ENCODE peak calls at places on chromosomes 16 and 17, in eight cellular contexts. J is posterior vena cava; K is uterus; F is activated CD4-positive, alpha-beta T cell treated with anti-CD3 and anti-CD28 coated beads, Interleukin-2, amount 10 ng/mL, durations not matched to agents 7 days and 5 days; G is NCI-H2029 treated with DMSO at 0.1 percent for 48 hours; W is adrenal gland; B is iPS DF 19.7; R is T-helper 2 cell. Q is an unnamed sample.

GRCh38 chr16:84785843-84786538 is 33.8 kb upstream of the CRISPLD2 start:
- DNase-seq in F (no peak), K (no peak), G (peak), J (no peak), B (no peak), W (no peak), R (no peak), Q (peak)

GRCh38 chr17:12257176-12257575 is 236.5 kb downstream of the MAP2K4 start:
- DNase-seq in R (no peak), K (no peak), W (no peak), B (no peak), J (no peak), G (no peak), F (no peak), Q (no peak)

GRCh38 chr17:17874478-17874877 is 37.7 kb upstream of the SREBF1 start:
- DNase-seq in F (no peak), B (no peak), G (no peak), R (no peak), W (peak), J (no peak), K (no peak), Q (no peak)

GRCh38 chr16:54245788-54246453 is 40.7 kb downstream of the IRX3 start:
- DNase-seq in K (no peak), W (no peak), G (no peak), R (no peak), B (no peak), J (no peak), F (no peak), Q (no peak)

GRCh38 chr17:44956076-44956475 is 8.5 kb upstream of the KIF18B start:
- DNase-seq in W (no peak), B (no peak), G (no peak), J (peak), F (no peak), R (no peak), K (no peak), Q (no peak)

GRCh38 chr16:11240636-11241473 is 15.1 kb downstream of the SOCS1 start:
- DNase-seq in W (no peak), G (peak), F (peak), K (no peak), J (no peak), B (no peak), R (no peak), Q (peak)

GRCh38 chr17:50817142-50817751 is 18.1 kb upstream of the WFIKKN2 start:
- DNase-seq in B (no peak), W (peak), J (no peak), F (peak), K (peak), R (peak), G (no peak), Q (peak)

GRCh38 chr17:20562587-20562986 is 16.9 kb upstream of the CDRT15L2 start:
- DNase-seq in J (no peak), G (no peak), F (no peak), W (no peak), R (no peak), B (no peak), K (no peak), Q (no peak)

GRCh38 chr17:9971991-9972390 is 66.9 kb upstream of the RCVRN start:
- DNase-seq in W (peak), K (peak), B (no peak), F (no peak), J (peak), R (no peak), G (no peak), Q (peak)

GRCh38 chr16:56789360-56789759 is 59.4 kb downstream of the NUP93 start:
- DNase-seq in W (peak), J (no peak), K (peak), G (no peak), R (peak), B (no peak), F (peak), Q (peak)

GRCh38 chr16:261031-261691 is 14.6 kb downstream of the RGS11 start:
- DNase-seq in W (no peak), F (no peak), J (no peak), R (no peak), G (no peak), K (no peak), B (no peak), Q (no peak)

GRCh38 chr16:5007256-5007655 is 26.5 kb downstream of the NAGPA start:
- DNase-seq in G (no peak), F (no peak), R (no peak), J (no peak), B (no peak), K (no peak), W (no peak), Q (no peak)

Q was measured in heart right ventricle.